ENCODE peak calls at places on chromosome 6, in four cellular contexts. D, W, H and O are unnamed samples.

GRCh38 chr6:72861059-72861458 is 239.2 kb downstream of the KCNQ5 start:
- DNase-seq in H (no peak), D (no peak), W (no peak), O (no peak)

GRCh38 chr6:169052462-169052861 is 201.2 kb downstream of the THBS2 start:
- DNase-seq in H (no peak), D (no peak), W (no peak), O (no peak)

GRCh38 chr6:28695671-28696537 is 170.2 kb downstream of the GPX5 start:
- DNase-seq in D (no peak), W (no peak), H (peak; percentile 69), O (no peak)

GRCh38 chr6:78538002-78538401 is 329.3 kb upstream of the IRAK1BP1 start:
- DNase-seq in H (peak; percentile 77), W (peak; percentile 17), D (peak; percentile 25), O (no peak)

GRCh38 chr6:165695736-165696515 is 32.9 kb upstream of the PDE10A start:
- DNase-seq in H (no peak), D (peak; percentile 52), W (peak; percentile 43), O (peak; percentile 85)

GRCh38 chr6:154615483-154616025 is 105.1 kb upstream of the CNKSR3 start:
- DNase-seq in H (no peak), W (peak; percentile 95), D (peak; percentile 83), O (peak; percentile 92)

GRCh38 chr6:14452567-14453527 is 335.3 kb downstream of the CD83 start:
- DNase-seq in D (no peak), H (no peak), W (no peak), O (no peak)

GRCh38 chr6:16800942-16801341 is 39.7 kb upstream of the ATXN1 start:
- DNase-seq in H (peak; percentile 31), W (peak; percentile 60), D (no peak), O (no peak)

GRCh38 chr6:142637624-142638023 is 307.4 kb downstream of the HIVEP2 start:
- DNase-seq in H (no peak), D (no peak), W (no peak), O (peak; percentile 35)

GRCh38 chr6:101722991-101723579 is 329.6 kb downstream of the GRIK2 start:
- DNase-seq in D (peak; percentile 46), H (peak; percentile 89), W (peak; percentile 53), O (peak; percentile 31)